ENCODE peak calls at places on chromosomes 3 and 15, in ten cellular contexts. One of them, this sample, is unnamed.
A peak's percentile ranks its signal among the peaks of the same experiment; 100 is the strongest.

GRCh38 chr15:89399390-89400120 is 64.9 kb upstream of the POLG start:
- DNase-seq in mammary epithelial cell: no peak
- DNase-seq in pancreas: peak; percentile 72
- DNase-seq in Peyer's patch: no peak
- DNase-seq in AG04450: no peak
- DNase-seq in OCI-LY7: no peak
- DNase-seq in endothelial cell of umbilical vein: no peak
- DNase-seq in lower lobe of right lung: no peak
- DNase-seq in fibroblast of lung: peak; percentile 11
- DNase-seq in astrocyte: no peak
- DNase-seq in this sample: no peak

GRCh38 chr3:39937315-39937714 is 127.9 kb downstream of the MYRIP start:
- DNase-seq in lower lobe of right lung: no peak
- DNase-seq in pancreas: no peak
- DNase-seq in mammary epithelial cell: no peak
- DNase-seq in Peyer's patch: no peak
- DNase-seq in astrocyte: no peak
- DNase-seq in OCI-LY7: no peak
- DNase-seq in endothelial cell of umbilical vein: no peak
- DNase-seq in fibroblast of lung: no peak
- DNase-seq in AG04450: no peak
- DNase-seq in this sample: no peak

GRCh38 chr3:45322616-45323015 is 65.8 kb upstream of the LARS2 start:
- DNase-seq in endothelial cell of umbilical vein: no peak
- DNase-seq in pancreas: no peak
- DNase-seq in lower lobe of right lung: no peak
- DNase-seq in astrocyte: no peak
- DNase-seq in AG04450: no peak
- DNase-seq in OCI-LY7: no peak
- DNase-seq in mammary epithelial cell: no peak
- DNase-seq in Peyer's patch: no peak
- DNase-seq in fibroblast of lung: no peak
- DNase-seq in this sample: no peak

GRCh38 chr15:55267401-55268053 is 22.1 kb downstream of the RAB27A start:
- DNase-seq in astrocyte: peak; percentile 81
- DNase-seq in fibroblast of lung: peak; percentile 83
- DNase-seq in OCI-LY7: no peak
- DNase-seq in AG04450: no peak
- DNase-seq in endothelial cell of umbilical vein: peak; percentile 55
- DNase-seq in pancreas: no peak
- DNase-seq in lower lobe of right lung: peak; percentile 79
- DNase-seq in mammary epithelial cell: no peak
- DNase-seq in Peyer's patch: no peak
- DNase-seq in this sample: no peak

GRCh38 chr3:66115858-66116654 is 77.3 kb upstream of the MAGI1 start:
- DNase-seq in endothelial cell of umbilical vein: peak; percentile 94
- DNase-seq in Peyer's patch: no peak
- DNase-seq in mammary epithelial cell: peak; percentile 88
- DNase-seq in lower lobe of right lung: no peak
- DNase-seq in fibroblast of lung: peak; percentile 99
- DNase-seq in OCI-LY7: no peak
- DNase-seq in AG04450: peak; percentile 93
- DNase-seq in pancreas: no peak
- DNase-seq in astrocyte: peak; percentile 99
- DNase-seq in this sample: peak; percentile 96

GRCh38 chr3:81451611-81452010 is 309.8 kb downstream of the GBE1 start:
- DNase-seq in Peyer's patch: no peak
- DNase-seq in endothelial cell of umbilical vein: peak; percentile 44
- DNase-seq in AG04450: no peak
- DNase-seq in fibroblast of lung: peak; percentile 74
- DNase-seq in astrocyte: peak; percentile 60
- DNase-seq in lower lobe of right lung: no peak
- DNase-seq in pancreas: no peak
- DNase-seq in mammary epithelial cell: peak; percentile 20
- DNase-seq in OCI-LY7: no peak
- DNase-seq in this sample: peak; percentile 4

GRCh38 chr15:41969851-41970431 is 2.4 kb downstream of the EHD4 start:
- DNase-seq in endothelial cell of umbilical vein: peak; percentile 41
- DNase-seq in AG04450: no peak
- DNase-seq in OCI-LY7: peak; percentile 60
- DNase-seq in pancreas: peak; percentile 11
- DNase-seq in astrocyte: peak; percentile 36
- DNase-seq in Peyer's patch: no peak
- DNase-seq in lower lobe of right lung: no peak
- DNase-seq in mammary epithelial cell: peak; percentile 54
- DNase-seq in fibroblast of lung: peak; percentile 45
- DNase-seq in this sample: no peak

GRCh38 chr3:10437272-10437994 is 68.0 kb downstream of the ATP2B2 start:
- DNase-seq in fibroblast of lung: peak; percentile 88
- DNase-seq in mammary epithelial cell: peak; percentile 17
- DNase-seq in OCI-LY7: no peak
- DNase-seq in lower lobe of right lung: no peak
- DNase-seq in astrocyte: peak; percentile 85
- DNase-seq in endothelial cell of umbilical vein: peak; percentile 53
- DNase-seq in pancreas: no peak
- DNase-seq in Peyer's patch: no peak
- DNase-seq in AG04450: peak; percentile 29
- DNase-seq in this sample: peak; percentile 64

GRCh38 chr3:111315911-111316310 is 226.1 kb upstream of the CD96 start:
- DNase-seq in astrocyte: peak; percentile 78
- DNase-seq in endothelial cell of umbilical vein: no peak
- DNase-seq in Peyer's patch: no peak
- DNase-seq in OCI-LY7: no peak
- DNase-seq in lower lobe of right lung: no peak
- DNase-seq in mammary epithelial cell: peak; percentile 30
- DNase-seq in fibroblast of lung: peak; percentile 83
- DNase-seq in AG04450: peak; percentile 89
- DNase-seq in pancreas: no peak
- DNase-seq in this sample: no peak

GRCh38 chr15:75947117-75947516 is 43.4 kb downstream of the FBXO22 start:
- DNase-seq in Peyer's patch: no peak
- DNase-seq in astrocyte: peak; percentile 82
- DNase-seq in lower lobe of right lung: no peak
- DNase-seq in AG04450: peak; percentile 26
- DNase-seq in mammary epithelial cell: peak; percentile 94
- DNase-seq in pancreas: no peak
- DNase-seq in OCI-LY7: no peak
- DNase-seq in fibroblast of lung: peak; percentile 86
- DNase-seq in endothelial cell of umbilical vein: no peak
- DNase-seq in this sample: peak; percentile 38

GRCh38 chr3:71232895-71233294 is 350.6 kb downstream of the FOXP1 start:
- DNase-seq in Peyer's patch: no peak
- DNase-seq in OCI-LY7: no peak
- DNase-seq in fibroblast of lung: no peak
- DNase-seq in AG04450: no peak
- DNase-seq in pancreas: no peak
- DNase-seq in astrocyte: no peak
- DNase-seq in mammary epithelial cell: no peak
- DNase-seq in endothelial cell of umbilical vein: no peak
- DNase-seq in lower lobe of right lung: no peak
- DNase-seq in this sample: no peak

GRCh38 chr3:6528951-6529350 is 332.0 kb upstream of the GRM7 start:
- DNase-seq in OCI-LY7: no peak
- DNase-seq in AG04450: no peak
- DNase-seq in fibroblast of lung: no peak
- DNase-seq in pancreas: no peak
- DNase-seq in astrocyte: no peak
- DNase-seq in mammary epithelial cell: no peak
- DNase-seq in Peyer's patch: no peak
- DNase-seq in lower lobe of right lung: no peak
- DNase-seq in endothelial cell of umbilical vein: no peak
- DNase-seq in this sample: peak; percentile 25

DNA sequence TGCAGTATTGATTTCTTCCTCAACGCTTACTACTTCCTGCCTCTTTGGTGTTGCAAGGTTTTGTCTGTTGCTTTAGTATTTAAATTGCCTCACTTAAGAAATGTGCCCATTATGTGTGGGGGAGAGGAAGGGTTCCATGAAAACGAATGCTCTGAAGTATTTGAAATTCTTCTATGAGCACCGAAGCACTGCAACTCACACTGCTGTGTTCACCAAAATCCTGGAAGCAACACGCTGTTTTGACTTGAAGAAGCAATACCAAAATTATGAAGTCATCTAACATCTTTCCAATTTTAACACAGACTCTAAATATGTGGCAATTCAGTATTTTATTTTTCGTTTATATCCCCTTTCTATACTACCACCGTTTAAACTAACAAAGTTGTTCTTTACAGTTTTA is 101.5 kb downstream of the RBMS3 start:
- DNase-seq in lower lobe of right lung: no peak
- DNase-seq in fibroblast of lung: peak; percentile 43
- DNase-seq in OCI-LY7: no peak
- DNase-seq in Peyer's patch: no peak
- DNase-seq in AG04450: no peak
- DNase-seq in endothelial cell of umbilical vein: no peak
- DNase-seq in pancreas: no peak
- DNase-seq in astrocyte: peak; percentile 33
- DNase-seq in mammary epithelial cell: no peak
- DNase-seq in this sample: no peak
- H3K4me3 ChIP-seq in lower lobe of right lung: no peak overlapping the region
- H3K4me3 ChIP-seq in fibroblast of lung: no peak overlapping the region
- H3K4me3 ChIP-seq in OCI-LY7: no peak overlapping the region
- H3K4me3 ChIP-seq in Peyer's patch: no peak overlapping the region
- H3K4me3 ChIP-seq in AG04450: no peak overlapping the region
- H3K4me3 ChIP-seq in endothelial cell of umbilical vein: no peak overlapping the region
- H3K4me3 ChIP-seq in pancreas: no peak overlapping the region
- H3K4me3 ChIP-seq in astrocyte: no peak overlapping the region
- H3K4me3 ChIP-seq in mammary epithelial cell: no peak overlapping the region
- H3K4me3 ChIP-seq in this sample: no peak overlapping the region

GRCh38 chr3:94101860-94102259 is 39.0 kb downstream of the NSUN3 start:
- DNase-seq in astrocyte: no peak
- DNase-seq in fibroblast of lung: peak; percentile 10
- DNase-seq in OCI-LY7: peak; percentile 6
- DNase-seq in mammary epithelial cell: no peak
- DNase-seq in AG04450: no peak
- DNase-seq in lower lobe of right lung: no peak
- DNase-seq in Peyer's patch: no peak
- DNase-seq in endothelial cell of umbilical vein: peak; percentile 8
- DNase-seq in pancreas: no peak
- DNase-seq in this sample: no peak
- TF ChIP-seq CTCF in astrocyte: no peak
- TF ChIP-seq CTCF in fibroblast of lung: peak; percentile 19
- TF ChIP-seq CTCF in OCI-LY7: peak; percentile 60
- TF ChIP-seq CTCF in mammary epithelial cell: peak; percentile 13
- TF ChIP-seq CTCF in AG04450: peak; percentile 35
- TF ChIP-seq CTCF in lower lobe of right lung: no peak
- TF ChIP-seq CTCF in Peyer's patch: no peak
- TF ChIP-seq CTCF in endothelial cell of umbilical vein: no peak
- TF ChIP-seq CTCF in pancreas: no peak
- TF ChIP-seq CTCF in this sample: no peak

GRCh38 chr15:67033521-67033920 is 31.9 kb upstream of the SMAD3 start:
- DNase-seq in astrocyte: no peak
- DNase-seq in endothelial cell of umbilical vein: no peak
- DNase-seq in AG04450: no peak
- DNase-seq in fibroblast of lung: no peak
- DNase-seq in lower lobe of right lung: no peak
- DNase-seq in Peyer's patch: no peak
- DNase-seq in OCI-LY7: no peak
- DNase-seq in pancreas: no peak
- DNase-seq in mammary epithelial cell: no peak
- DNase-seq in this sample: no peak
- H3K4me3 ChIP-seq in astrocyte: peak overlapping the region; percentile 39
- H3K4me3 ChIP-seq in endothelial cell of umbilical vein: peak overlapping the region; percentile 1
- H3K4me3 ChIP-seq in AG04450: no peak overlapping the region
- H3K4me3 ChIP-seq in fibroblast of lung: no peak overlapping the region
- H3K4me3 ChIP-seq in lower lobe of right lung: peak overlapping the region; percentile 46
- H3K4me3 ChIP-seq in Peyer's patch: peak overlapping the region; percentile 48
- H3K4me3 ChIP-seq in OCI-LY7: no peak overlapping the region
- H3K4me3 ChIP-seq in pancreas: peak overlapping the region; percentile 12
- H3K4me3 ChIP-seq in mammary epithelial cell: no peak overlapping the region
- H3K4me3 ChIP-seq in this sample: peak overlapping the region; percentile 25

GRCh38 chr15:29116970-29117700 is 152.5 kb downstream of the NSMCE3 start:
- DNase-seq in endothelial cell of umbilical vein: no peak
- DNase-seq in astrocyte: no peak
- DNase-seq in AG04450: no peak
- DNase-seq in mammary epithelial cell: no peak
- DNase-seq in Peyer's patch: no peak
- DNase-seq in pancreas: no peak
- DNase-seq in fibroblast of lung: no peak
- DNase-seq in lower lobe of right lung: no peak
- DNase-seq in OCI-LY7: no peak
- DNase-seq in this sample: no peak

GRCh38 chr15:29114277-29115092 is 155.1 kb downstream of the NSMCE3 start:
- DNase-seq in endothelial cell of umbilical vein: no peak
- DNase-seq in AG04450: no peak
- DNase-seq in pancreas: no peak
- DNase-seq in mammary epithelial cell: no peak
- DNase-seq in astrocyte: no peak
- DNase-seq in Peyer's patch: no peak
- DNase-seq in lower lobe of right lung: no peak
- DNase-seq in OCI-LY7: no peak
- DNase-seq in fibroblast of lung: no peak
- DNase-seq in this sample: no peak

GRCh38 chr15:29113336-29114276 is 156.0 kb downstream of the NSMCE3 start:
- DNase-seq in pancreas: no peak
- DNase-seq in fibroblast of lung: no peak
- DNase-seq in mammary epithelial cell: no peak
- DNase-seq in Peyer's patch: no peak
- DNase-seq in AG04450: no peak
- DNase-seq in astrocyte: no peak
- DNase-seq in endothelial cell of umbilical vein: no peak
- DNase-seq in lower lobe of right lung: no peak
- DNase-seq in OCI-LY7: no peak
- DNase-seq in this sample: no peak

GRCh38 chr15:29117778-29118177 is 151.8 kb downstream of the NSMCE3 start:
- DNase-seq in pancreas: no peak
- DNase-seq in OCI-LY7: no peak
- DNase-seq in Peyer's patch: no peak
- DNase-seq in endothelial cell of umbilical vein: no peak
- DNase-seq in astrocyte: no peak
- DNase-seq in mammary epithelial cell: no peak
- DNase-seq in fibroblast of lung: no peak
- DNase-seq in AG04450: no peak
- DNase-seq in lower lobe of right lung: no peak
- DNase-seq in this sample: no peak

DNA sequence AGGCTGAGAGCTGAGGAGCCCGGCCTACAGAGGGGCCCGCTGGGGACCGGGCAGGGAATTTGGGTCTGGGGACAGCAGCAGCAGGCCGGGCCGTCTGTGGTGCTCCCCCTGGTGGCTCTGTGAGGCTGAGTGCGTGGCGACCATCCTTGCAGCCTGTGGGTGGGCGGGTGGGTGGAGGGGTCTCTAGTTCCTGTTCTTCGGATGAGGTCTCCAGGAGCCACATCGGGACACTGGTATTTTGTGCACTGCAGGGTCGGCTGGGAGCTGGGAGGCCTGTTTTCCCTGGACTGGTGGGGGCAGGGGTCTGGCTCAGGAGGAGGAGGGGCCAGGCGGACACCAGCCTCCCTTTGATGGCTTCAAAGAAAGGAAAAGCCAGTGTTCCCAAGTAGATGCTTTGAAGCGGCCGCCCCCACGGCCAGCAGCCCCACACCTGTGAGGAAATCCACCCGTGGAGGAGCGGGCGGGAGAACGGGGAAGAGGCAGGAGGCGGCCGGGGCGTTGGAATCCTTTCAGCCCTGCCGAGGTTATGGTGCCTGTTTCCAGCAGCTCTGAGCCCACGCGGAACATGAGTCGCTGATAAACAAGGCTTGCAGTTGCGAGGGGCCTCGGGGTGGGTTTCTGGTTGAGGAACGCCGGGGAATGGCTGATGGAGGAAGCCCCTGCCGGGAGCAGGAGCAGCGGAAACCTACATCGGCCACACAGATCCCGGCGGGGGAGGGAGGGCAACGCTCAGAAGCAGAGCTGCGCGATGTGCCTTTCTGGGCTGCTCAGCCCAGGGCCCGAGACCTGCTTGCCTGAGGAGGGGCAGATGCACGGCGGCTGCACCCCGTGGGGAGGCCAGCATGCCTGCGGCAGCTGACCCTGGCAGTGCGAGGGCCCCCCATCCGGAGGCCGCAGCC is 154.3 kb downstream of the NSMCE3 start:
- DNase-seq in AG04450: no peak
- DNase-seq in Peyer's patch: no peak
- DNase-seq in mammary epithelial cell: no peak
- DNase-seq in fibroblast of lung: no peak
- DNase-seq in lower lobe of right lung: no peak
- DNase-seq in pancreas: no peak
- DNase-seq in OCI-LY7: no peak
- DNase-seq in astrocyte: no peak
- DNase-seq in endothelial cell of umbilical vein: peak; percentile 17
- DNase-seq in this sample: no peak
- TF ChIP-seq CTCF in AG04450: peak; percentile 45
- TF ChIP-seq CTCF in Peyer's patch: no peak
- TF ChIP-seq CTCF in mammary epithelial cell: no peak
- TF ChIP-seq CTCF in fibroblast of lung: peak; percentile 52
- TF ChIP-seq CTCF in lower lobe of right lung: peak; percentile 27
- TF ChIP-seq CTCF in pancreas: no peak
- TF ChIP-seq CTCF in OCI-LY7: no peak
- TF ChIP-seq CTCF in astrocyte: no peak
- TF ChIP-seq CTCF in endothelial cell of umbilical vein: peak; percentile 78
- TF ChIP-seq CTCF in this sample: peak; percentile 65

This sample was measured in kidney epithelial cell.